ENCODE peak calls at places on chromosomes 2 and 18, in ten cellular contexts. E, W, B, J, H, O, S, A, Q and M are unnamed samples. For H3K4me1, the result is how much of the 10 kb centered on the place peaks cover.

GRCh38 chr2:69955029-69955428 is 6.4 kb downstream of the ASPRV1 start:
- DNase-seq in E (no peak), W (no peak), S (no peak), J (no peak), Q (no peak), H (no peak), B (no peak), A (no peak), O (no peak), M (no peak)

GRCh38 chr2:181947273-181947672 is 38.4 kb upstream of the PPP1R1C start:
- DNase-seq in W (peak), Q (no peak), B (no peak), A (no peak), J (no peak), S (no peak), H (no peak), O (no peak), E (no peak), M (no peak)

GRCh38 chr2:230908595-230909191 is 16.3 kb downstream of the GPR55 start:
- DNase-seq in S (peak), O (peak), E (no peak), J (no peak), Q (peak), H (peak), W (no peak), A (no peak), B (peak), M (no peak)

GRCh38 chr2:19457809-19458208 is 99.4 kb upstream of the OSR1 start:
- DNase-seq in H (no peak), Q (no peak), E (no peak), O (no peak), W (no peak), J (no peak), B (no peak), S (no peak), A (no peak), M (no peak)

GRCh38 chr2:165796819-165797530 is 2.9 kb upstream of the GALNT3 start:
- DNase-seq in J (no peak), B (no peak), H (no peak), S (no peak), W (peak), A (no peak), E (no peak), Q (no peak), O (no peak), M (no peak)

GRCh38 chr2:128386066-128386465 is 67.4 kb upstream of the HS6ST1 start:
- DNase-seq in A (no peak), E (no peak), Q (no peak), B (peak), J (peak), O (peak), H (peak), S (no peak), W (no peak), M (no peak)

GRCh38 chr2:218285604-218286003 is 6.7 kb downstream of the TMBIM1 start:
- DNase-seq in O (peak), H (no peak), A (peak), Q (no peak), S (no peak), J (no peak), B (peak), W (no peak), E (no peak), M (no peak)

GRCh38 chr2:46296216-46296839 is 879 bp upstream of the EPAS1 start:
- DNase-seq in H (peak), O (peak), Q (peak), J (peak), B (peak), W (peak), S (peak), A (peak), E (peak), M (no peak)

GRCh38 chr2:171522057-171522803 is at the start of gene CYBRD1:
- DNase-seq in O (peak), Q (peak), J (peak), A (peak), S (peak), E (peak), H (peak), B (peak), W (peak), M (no peak)

GRCh38 chr18:11165138-11165537 is 15.8 kb upstream of the PIEZO2 start:
- DNase-seq in O (no peak), B (no peak), S (no peak), H (no peak), J (no peak), A (no peak), W (no peak), Q (no peak), E (no peak), M (no peak)

GRCh38 chr18:1013951-1014350 is 109.3 kb downstream of the ADCYAP1 start:
- DNase-seq in B (no peak), H (no peak), J (no peak), Q (no peak), W (no peak), E (no peak), O (no peak), A (no peak), S (no peak), M (no peak)

GRCh38 chr18:55239764-55240163 is 280.5 kb upstream of the CCDC68 start:
- DNase-seq in B (no peak), W (no peak), A (no peak), E (no peak), O (no peak), H (no peak), J (no peak), Q (no peak), S (no peak), M (no peak)

GRCh38 chr2:168992591-168993349 is 38.4 kb downstream of the ABCB11 start:
- DNase-seq in B (no peak), W (no peak), Q (no peak), E (no peak), A (no peak), O (no peak), H (no peak), S (no peak), J (no peak), M (no peak)

GRCh38 chr2:119545076-119545475 is 827 bp downstream of the CFAP221 start:
- DNase-seq in H (no peak), S (no peak), O (no peak), E (no peak), W (no peak), B (no peak), A (no peak), J (no peak), Q (no peak), M (no peak)

GRCh38 chr18:73283032-73283431 is 415.2 kb upstream of the NETO1 start:
- DNase-seq in E (no peak), S (no peak), J (no peak), B (no peak), W (no peak), A (no peak), Q (no peak), H (no peak), O (no peak), M (no peak)

GRCh38 chr18:54983041-54983686 is 23.9 kb upstream of the CCDC68 start:
- DNase-seq in E (no peak), A (no peak), Q (no peak), O (no peak), J (no peak), S (no peak), H (no peak), B (no peak), W (peak), M (no peak)

GRCh38 chr2:29213871-29214341 is 98.7 kb downstream of the CLIP4 start:
- DNase-seq in J (no peak), S (no peak), E (no peak), H (no peak), A (no peak), W (no peak), Q (no peak), B (no peak), O (no peak), M (no peak)

GRCh38 chr2:138016703-138017102 is 52.4 kb downstream of the HNMT start:
- DNase-seq in E (no peak), H (no peak), W (no peak), J (no peak), A (no peak), S (no peak), O (no peak), B (no peak), Q (no peak), M (no peak)

GRCh38 chr18:13289501-13290205 is 71.1 kb downstream of the LDLRAD4 start:
- DNase-seq in O (no peak), Q (no peak), S (no peak), H (peak), B (peak), W (no peak), J (no peak), E (no peak), A (no peak), M (no peak)

GRCh38 chr18:79410731-79411613 is 15.2 kb downstream of the NFATC1 start:
- DNase-seq in E (no peak), J (peak), S (no peak), B (peak), O (no peak), H (no peak), A (no peak), Q (no peak), W (no peak), M (no peak)

GRCh38 chr2:149100739-149101699 is 62.5 kb downstream of the LYPD6B start:
- DNase-seq in A (no peak), J (no peak), W (no peak), S (no peak), H (no peak), O (no peak), E (no peak), B (no peak), Q (no peak), M (no peak)

GRCh38 chr2:54422072-54422581 is 34.0 kb upstream of the SPTBN1 start:
- DNase-seq in O (no peak), W (no peak), B (no peak), S (no peak), J (no peak), H (no peak), A (no peak), Q (no peak), E (no peak), M (no peak)

GRCh38 chr2:67880291-67880761 is 182.5 kb downstream of the C1D start:
- DNase-seq in Q (no peak), W (no peak), A (peak), J (no peak), H (no peak), B (no peak), S (no peak), E (no peak), O (no peak), M (no peak)

GRCh38 chr2:109304731-109305470 is 175.9 kb downstream of the SH3RF3 start:
- DNase-seq in A (no peak), Q (no peak), S (no peak), W (no peak), J (no peak), O (no peak), E (no peak), B (no peak), H (no peak), M (no peak)

GRCh38 chr2:109304248-109304647 is 175.2 kb downstream of the SH3RF3 start:
- DNase-seq in B (no peak), E (no peak), W (no peak), A (no peak), H (no peak), S (no peak), J (no peak), Q (no peak), O (no peak), M (no peak)

GRCh38 chr2:109300582-109300981 is 171.6 kb downstream of the SH3RF3 start:
- DNase-seq in S (no peak), B (no peak), O (no peak), W (no peak), Q (no peak), H (no peak), E (no peak), J (no peak), A (no peak), M (no peak)

GRCh38 chr2:109301746-109302145 is 172.7 kb downstream of the SH3RF3 start:
- DNase-seq in Q (no peak), E (no peak), A (no peak), S (no peak), J (no peak), W (no peak), H (no peak), B (no peak), O (no peak), M (no peak)

GRCh38 chr2:109302319-109302718 is 173.3 kb downstream of the SH3RF3 start:
- DNase-seq in E (no peak), H (no peak), J (no peak), Q (no peak), W (no peak), S (no peak), O (no peak), A (no peak), B (peak), M (no peak)
- H3K4me1 ChIP-seq in E (under half), H (under half), J (under half), Q (under half), W (under half), S (under half), O (under half), A (under half), B (under half), M (under half)

GRCh38 chr2:98458667-98459380 is 14.2 kb downstream of the INPP4A start:
- DNase-seq in O (no peak), H (no peak), W (no peak), J (no peak), B (no peak), S (no peak), A (no peak), E (no peak), Q (no peak), M (no peak)

GRCh38 chr2:98455494-98455976 is 10.9 kb downstream of the INPP4A start:
- DNase-seq in S (no peak), W (no peak), J (no peak), H (no peak), A (no peak), O (no peak), E (no peak), B (no peak), Q (no peak), M (no peak)

GRCh38 chr2:98454500-98455235 is 10.0 kb downstream of the INPP4A start:
- DNase-seq in O (no peak), S (no peak), A (no peak), E (no peak), W (peak), Q (no peak), B (no peak), H (no peak), J (no peak), M (no peak)

GRCh38 chr2:98458207-98458606 is 13.5 kb downstream of the INPP4A start:
- DNase-seq in H (no peak), S (no peak), J (no peak), Q (no peak), O (no peak), B (no peak), A (no peak), W (no peak), E (no peak), M (no peak)

DNA sequence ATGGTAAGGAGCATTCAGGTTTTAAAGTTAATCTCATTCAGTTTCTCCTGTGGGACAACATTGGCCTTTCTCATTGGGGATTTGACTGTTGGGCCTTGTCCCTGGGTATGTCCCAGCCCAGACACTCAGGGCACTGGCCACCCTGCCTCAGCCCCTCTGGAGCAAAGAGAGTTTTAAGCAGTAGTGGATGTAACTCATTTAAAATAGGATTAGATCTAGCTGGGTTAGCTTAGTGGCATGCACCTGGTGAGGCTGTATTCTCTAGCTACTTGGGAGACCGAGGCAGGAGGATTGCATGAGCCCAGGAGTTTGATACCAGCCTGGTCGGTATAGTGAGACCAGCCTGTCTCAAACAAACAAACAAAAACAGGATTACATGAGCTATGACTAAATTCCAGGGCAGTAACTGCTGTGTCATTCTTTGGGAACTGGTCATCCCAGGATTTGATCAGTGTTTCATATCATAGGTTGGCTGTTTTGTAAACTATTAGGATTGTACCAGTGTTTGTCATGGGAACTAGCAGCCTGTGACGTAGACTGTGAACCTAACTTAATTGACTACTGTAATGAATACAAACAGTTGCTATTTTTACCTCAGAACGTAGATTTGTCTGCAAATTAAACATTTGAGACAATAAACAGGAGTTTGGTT is 12.5 kb downstream of the INPP4A start:
- DNase-seq in Q (no peak), J (no peak), W (no peak), B (no peak), E (no peak), A (no peak), S (no peak), H (no peak), O (no peak), M (no peak)
- H3K4me1 ChIP-seq in Q (under half), J (under half), W (under half), B (half or more), E (under half), A (under half), S (under half), H (under half), O (under half), M (half or more)

GRCh38 chr2:102112692-102113665 is 29.6 kb upstream of the IL1R1 start:
- DNase-seq in E (no peak), O (no peak), J (no peak), W (no peak), H (no peak), A (no peak), S (no peak), Q (no peak), B (no peak), M (no peak)

GRCh38 chr2:102114851-102115497 is 27.6 kb upstream of the IL1R1 start:
- DNase-seq in Q (no peak), H (no peak), J (no peak), B (no peak), O (no peak), W (no peak), A (no peak), E (no peak), S (no peak), M (no peak)

GRCh38 chr2:102112271-102112670 is 30.3 kb upstream of the IL1R1 start:
- DNase-seq in H (no peak), S (no peak), A (no peak), Q (no peak), E (no peak), O (no peak), W (peak), B (no peak), J (no peak), M (no peak)

GRCh38 chr2:102111823-102112222 is 30.7 kb upstream of the IL1R1 start:
- DNase-seq in Q (no peak), B (no peak), O (no peak), H (no peak), E (no peak), S (no peak), J (no peak), W (peak), A (no peak), M (no peak)

DNA sequence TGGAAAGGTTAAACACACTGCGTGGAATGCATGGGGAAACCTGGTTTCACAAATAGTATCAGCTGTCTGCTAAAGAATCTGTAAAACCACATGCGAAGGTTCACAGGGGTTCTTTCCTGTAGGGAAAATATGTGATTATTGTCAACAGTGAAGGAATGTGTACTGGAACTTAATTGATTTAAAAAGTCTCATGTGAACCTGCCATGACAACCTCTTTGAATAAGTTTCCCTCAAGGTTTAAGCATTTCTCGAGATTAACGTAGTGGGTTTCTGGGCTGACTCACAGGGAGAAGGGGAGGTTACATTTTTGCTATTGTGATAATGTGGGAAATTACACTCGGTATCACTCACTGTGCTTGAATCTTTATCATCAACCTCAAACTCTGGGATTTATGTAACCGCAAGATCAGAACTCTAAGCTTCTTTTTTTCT is 28.2 kb upstream of the IL1R1 start:
- DNase-seq in O (no peak), Q (no peak), B (no peak), E (no peak), J (no peak), H (no peak), S (no peak), A (no peak), W (no peak), M (no peak)
- H3K4me1 ChIP-seq in O (under half), Q (under half), B (half or more), E (under half), J (under half), H (under half), S (under half), A (under half), W (under half), M (under half)

DNA sequence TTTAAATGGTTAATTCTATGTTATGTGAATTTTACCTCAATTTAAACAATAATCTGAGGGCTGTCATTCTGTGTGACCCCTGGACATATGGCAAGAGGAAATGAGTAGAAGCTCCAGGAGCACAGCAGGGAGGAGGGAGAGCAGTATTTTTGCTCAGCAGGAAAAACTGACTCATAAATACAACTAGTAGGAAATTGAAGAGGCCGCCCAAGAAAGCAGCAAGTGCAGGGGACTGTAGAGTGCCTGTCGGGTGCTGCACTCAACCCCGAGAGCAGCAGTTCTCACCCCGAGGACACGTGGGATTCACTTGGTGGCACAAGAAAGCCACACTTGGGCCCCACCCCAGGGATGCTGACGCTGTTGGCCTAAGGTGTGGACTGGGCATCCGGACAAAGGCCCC is 60.8 kb downstream of the NPAS2 start:
- DNase-seq in O (no peak), B (no peak), S (no peak), E (no peak), A (no peak), H (no peak), J (no peak), Q (no peak), W (no peak), M (no peak)
- H3K4me1 ChIP-seq in O (under half), B (under half), S (under half), E (under half), A (under half), H (under half), J (under half), Q (under half), W (under half), M (under half)